ENCODE peak calls at places on chromosomes 16 and 17, in eight cellular contexts. G, S, A, W, K, H, N and J are unnamed samples.

GRCh38 chr17:43723697-43724359 is 34.8 kb downstream of the SOST start:
- DNase-seq in G (no peak), S (no peak), A (no peak), W (peak; percentile 42), K (no peak), H (no peak), N (no peak), J (no peak)

GRCh38 chr16:81558444-81559175 is 114.0 kb downstream of the CMIP start:
- DNase-seq in G (no peak), S (peak; percentile 24), A (peak; percentile 76), W (no peak), K (no peak), H (peak; percentile 93), N (peak; percentile 89), J (peak; percentile 66)

GRCh38 chr16:66189951-66190350 is 176.5 kb upstream of the CDH5 start:
- DNase-seq in G (no peak), S (no peak), A (peak; percentile 29), W (peak; percentile 56), K (no peak), H (no peak), N (no peak), J (no peak)

GRCh38 chr17:41428591-41429326 is 4.4 kb upstream of the KRT37 start:
- DNase-seq in G (no peak), S (peak; percentile 16), A (no peak), W (no peak), K (no peak), H (no peak), N (no peak), J (no peak)

GRCh38 chr16:27374794-27375499 is 27.0 kb upstream of the IL21R start:
- DNase-seq in G (peak; percentile 52), S (peak; percentile 85), A (peak; percentile 59), W (peak; percentile 82), K (peak; percentile 62), H (peak; percentile 60), N (peak; percentile 60), J (no peak)

GRCh38 chr16:25606069-25606468 is 85.7 kb upstream of the HS3ST4 start:
- DNase-seq in G (no peak), S (no peak), A (no peak), W (no peak), K (no peak), H (no peak), N (no peak), J (no peak)

GRCh38 chr16:10740000-10740844 is 3.4 kb upstream of the NUBP1 start:
- DNase-seq in G (no peak), S (no peak), A (no peak), W (no peak), K (no peak), H (no peak), N (no peak), J (no peak)

GRCh38 chr16:71956500-71956899 is 43.7 kb downstream of the PKD1L3 start:
- DNase-seq in G (no peak), S (no peak), A (no peak), W (peak; percentile 24), K (no peak), H (no peak), N (no peak), J (no peak)

GRCh38 chr17:66255112-66255511 is 25.9 kb upstream of the APOH start:
- DNase-seq in G (no peak), S (peak; percentile 73), A (no peak), W (peak; percentile 63), K (peak; percentile 47), H (peak; percentile 44), N (no peak), J (no peak)

GRCh38 chr17:30415491-30415890 is 36.8 kb downstream of the CPD start:
- DNase-seq in G (no peak), S (no peak), A (no peak), W (peak; percentile 20), K (no peak), H (no peak), N (no peak), J (no peak)

GRCh38 chr17:79000396-79001189 is 9.0 kb downstream of the CANT1 start:
- DNase-seq in G (no peak), S (no peak), A (no peak), W (no peak), K (peak; percentile 10), H (no peak), N (no peak), J (no peak)

GRCh38 chr17:27345141-27345904 is 51.4 kb downstream of the WSB1 start:
- DNase-seq in G (no peak), S (peak; percentile 83), A (no peak), W (peak; percentile 84), K (peak; percentile 48), H (no peak), N (no peak), J (no peak)

GRCh38 chr17:37146578-37147119 is 197.9 kb downstream of the AATF start:
- DNase-seq in G (no peak), S (no peak), A (no peak), W (no peak), K (no peak), H (no peak), N (no peak), J (no peak)

GRCh38 chr16:27293343-27293742 is 20.4 kb upstream of the IL4R start:
- DNase-seq in G (no peak), S (no peak), A (no peak), W (no peak), K (no peak), H (no peak), N (no peak), J (no peak)

GRCh38 chr16:86532526-86532815 is 22.1 kb downstream of the FOXF1 start:
- DNase-seq in G (no peak), S (no peak), A (no peak), W (no peak), K (no peak), H (no peak), N (no peak), J (no peak)

GRCh38 chr17:5537251-5537650 is 47.1 kb downstream of the NLRP1 start:
- DNase-seq in G (no peak), S (no peak), A (no peak), W (no peak), K (no peak), H (no peak), N (no peak), J (no peak)

GRCh38 chr16:89104930-89105571 is 11.4 kb downstream of the ACSF3 start:
- DNase-seq in G (no peak), S (no peak), A (no peak), W (no peak), K (no peak), H (no peak), N (peak; percentile 40), J (no peak)

GRCh38 chr17:7817643-7817964 is 16.4 kb upstream of the KDM6B start:
- DNase-seq in G (no peak), S (no peak), A (no peak), W (no peak), K (no peak), H (no peak), N (no peak), J (no peak)

GRCh38 chr16:82638095-82638798 is 11.5 kb downstream of the CDH13 start:
- DNase-seq in G (no peak), S (no peak), A (no peak), W (peak; percentile 75), K (no peak), H (no peak), N (no peak), J (no peak)

GRCh38 chr17:49616546-49617205 is 41.0 kb downstream of the NXPH3 start:
- DNase-seq in G (peak; percentile 72), S (no peak), A (peak; percentile 39), W (no peak), K (peak; percentile 71), H (peak; percentile 28), N (no peak), J (peak; percentile 57)

DNA sequence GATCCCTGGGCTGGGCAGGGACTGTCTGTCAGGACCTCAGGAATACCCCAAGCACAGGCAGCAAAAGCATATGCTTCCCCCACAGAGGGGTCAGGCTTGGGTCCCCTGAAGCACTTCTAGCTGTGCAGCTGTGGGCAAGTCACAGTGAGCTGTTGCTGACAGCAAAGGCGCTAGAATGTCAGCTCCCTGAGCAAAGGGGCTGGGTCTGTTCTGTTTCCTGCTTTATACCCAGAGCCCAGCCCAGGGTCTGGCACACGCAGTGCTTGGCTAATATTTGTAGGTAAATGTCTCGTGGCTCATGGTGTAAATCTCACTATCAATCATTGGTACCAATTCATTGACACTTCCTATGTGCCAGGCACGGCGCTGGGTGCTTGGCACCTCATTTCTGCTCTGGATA is 16.6 kb upstream of the MPRIP start:
- DNase-seq in G (no peak), S (no peak), A (no peak), W (no peak), K (no peak), H (no peak), N (no peak), J (peak; percentile 37)
- H3K4me1 ChIP-seq in G (no peaks in the 10 kb centered on the region), S (peaks cover 28% of the 10 kb centered on the region), A (peaks cover 13% of the 10 kb centered on the region), W (peaks cover 8% of the 10 kb centered on the region), K (no peaks in the 10 kb centered on the region), H (peaks cover 13% of the 10 kb centered on the region), N (no peaks in the 10 kb centered on the region), J (peaks cover 6% of the 10 kb centered on the region)

DNA sequence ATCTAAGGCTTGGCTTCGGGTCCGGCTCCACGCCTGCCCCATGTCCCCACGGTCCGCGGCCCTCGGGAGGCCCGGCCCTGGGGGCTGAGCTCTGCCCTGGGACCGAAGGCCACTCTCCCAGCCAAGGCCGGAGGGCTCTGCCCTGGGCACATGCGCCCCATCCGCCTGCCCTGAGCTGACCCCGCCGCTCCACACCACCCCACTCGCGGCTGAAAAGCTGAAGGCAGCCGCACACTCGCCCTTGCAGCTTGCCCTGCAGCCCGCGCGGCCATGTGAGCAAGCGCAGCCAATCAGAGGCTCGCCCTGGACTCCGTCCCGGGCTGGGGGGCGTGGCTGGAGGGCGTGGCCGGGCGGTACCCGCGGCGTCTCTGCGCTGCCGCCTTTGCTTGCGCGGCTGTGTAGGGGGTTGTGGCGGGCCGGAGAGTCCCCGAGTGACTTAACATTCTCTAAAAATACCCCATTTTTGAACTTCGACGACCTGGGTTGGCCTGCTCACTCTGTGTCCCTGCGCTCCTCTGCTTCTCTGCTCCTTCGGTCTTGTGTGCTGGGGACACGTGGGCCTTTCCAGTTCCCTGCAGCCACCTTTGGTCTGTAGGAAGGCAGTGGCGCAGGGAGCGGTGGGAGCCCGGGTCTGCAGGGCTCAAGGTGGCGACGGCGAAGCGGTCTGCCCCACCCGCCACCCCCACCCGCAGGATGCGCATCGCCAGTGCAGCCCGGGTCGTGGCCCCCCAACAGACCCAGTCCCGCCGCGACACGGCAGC is 8.8 kb upstream of the MAP2K3 start:
- DNase-seq in G (peak; percentile 95), S (peak; percentile 95), A (peak; percentile 96), W (peak; percentile 62), K (peak; percentile 88), H (peak; percentile 97), N (peak; percentile 99), J (peak; percentile 81)
- TF ChIP-seq CTCF in G (no peak), S (no peak), A (no peak), W (no peak), K (no peak), H (no peak), N (no peak), J (no peak)

GRCh38 chr16:8103649-8104289 is 486.5 kb downstream of the TMEM114 start:
- DNase-seq in G (no peak), S (no peak), A (peak; percentile 42), W (no peak), K (no peak), H (no peak), N (no peak), J (no peak)
- H3K4me1 ChIP-seq in G (no peaks in the 10 kb centered on the region), S (no peaks in the 10 kb centered on the region), A (no peaks in the 10 kb centered on the region), W (no peaks in the 10 kb centered on the region), K (no peaks in the 10 kb centered on the region), H (no peaks in the 10 kb centered on the region), N (no peaks in the 10 kb centered on the region), J (no peaks in the 10 kb centered on the region)

DNA sequence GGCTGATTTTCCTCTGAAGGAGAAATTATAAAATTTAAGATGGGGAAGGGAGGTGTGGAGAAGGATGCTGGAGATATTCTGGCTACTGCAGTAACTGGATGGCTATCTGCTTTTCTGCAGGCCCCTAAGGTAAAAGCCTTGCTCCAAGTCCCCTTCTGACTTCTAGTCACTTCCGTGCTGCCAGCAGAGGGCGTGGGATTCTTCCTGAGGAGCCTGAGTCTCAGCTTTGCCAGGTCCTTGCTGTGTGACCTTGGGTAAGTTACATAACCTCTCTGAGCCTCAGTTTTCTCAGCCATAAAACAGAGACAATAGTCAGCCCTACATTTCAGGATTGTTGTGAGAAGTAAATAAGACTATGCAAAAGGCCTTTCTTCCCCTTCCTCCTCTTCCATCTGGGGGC is 24.3 kb upstream of the TMEM220 start:
- DNase-seq in G (peak; percentile 44), S (peak; percentile 76), A (no peak), W (peak; percentile 6), K (no peak), H (peak; percentile 67), N (no peak), J (no peak)
- TF ChIP-seq CTCF in G (no peak), S (peak; percentile 63), A (no peak), W (peak; percentile 64), K (no peak), H (no peak), N (peak; percentile 32), J (peak; percentile 19)